ENCODE peak calls at places on chromosomes 4 and X, in eight cellular contexts. H is tibial nerve; D is psoas muscle; K is lower lobe of right lung; B is keratinocyte; Z is A673; V is CD8-positive, alpha-beta T cell; G is fibroblast of lung. E is an unnamed sample. For H3K4me1 and H3K27me3, the result is how much of the 10 kb centered on the place peaks cover.

GRCh38 chr4:10457255-10457801 is at the start of gene ZNF518B:
- DNase-seq in K (peak), G (peak), Z (no peak), V (peak), D (peak), H (peak), B (peak), E (peak)

GRCh38 chr4:81905966-81906365 is 434.3 kb upstream of the RASGEF1B start:
- DNase-seq in H (no peak), D (no peak), V (no peak), G (no peak), K (no peak), Z (no peak), B (no peak), E (no peak)

GRCh38 chrX:148647666-148648065 is 147.2 kb downstream of the AFF2 start:
- DNase-seq in B (no peak), Z (no peak), V (no peak), H (no peak), K (no peak), D (no peak), G (no peak), E (no peak)

GRCh38 chr4:41135761-41136160 is 78.6 kb downstream of the APBB2 start:
- DNase-seq in B (no peak), K (no peak), V (no peak), G (no peak), Z (no peak), H (no peak), D (no peak), E (no peak)

GRCh38 chr4:19309365-19309764 is 942.3 kb upstream of the SLIT2 start:
- DNase-seq in Z (peak), V (no peak), G (peak), D (no peak), B (no peak), K (no peak), H (no peak), E (no peak)

GRCh38 chr4:54585321-54586000 is 72.3 kb upstream of the KIT start:
- DNase-seq in V (no peak), Z (no peak), G (peak), K (no peak), B (no peak), D (no peak), H (no peak), E (no peak)

GRCh38 chrX:140949231-140949630 is 53.2 kb upstream of the SPANXB1 start:
- DNase-seq in K (no peak), Z (no peak), G (peak), B (no peak), H (no peak), D (no peak), V (no peak), E (no peak)

GRCh38 chr4:52813546-52813945 is 48.6 kb upstream of the RASL11B start:
- DNase-seq in K (no peak), D (no peak), B (no peak), H (no peak), V (no peak), Z (no peak), G (no peak), E (no peak)

GRCh38 chrX:101415180-101416130 is 7.4 kb downstream of the HNRNPH2 start:
- DNase-seq in D (no peak), H (peak), G (peak), K (no peak), V (no peak), Z (peak), B (no peak), E (peak)

GRCh38 chr4:142402925-142403324 is 443.2 kb downstream of the INPP4B start:
- DNase-seq in G (peak), Z (peak), K (no peak), V (no peak), D (no peak), H (peak), B (no peak), E (no peak)

GRCh38 chr4:112982677-112983076 is 66.8 kb upstream of the ANK2 start:
- DNase-seq in G (no peak), H (no peak), V (no peak), Z (peak), B (no peak), D (no peak), K (no peak), E (no peak)

GRCh38 chr4:95505149-95505548 is 43.6 kb downstream of the UNC5C start:
- DNase-seq in D (no peak), H (no peak), B (no peak), G (peak), K (no peak), Z (no peak), V (no peak), E (no peak)

GRCh38 chr4:38815879-38816782 is 11.5 kb upstream of the TLR1 start:
- DNase-seq in H (no peak), V (no peak), Z (no peak), D (no peak), G (peak), K (no peak), B (no peak), E (no peak)

GRCh38 chr4:73852771-73853170 is 325 bp upstream of the PF4V1 start:
- DNase-seq in H (no peak), V (no peak), Z (no peak), D (no peak), G (no peak), K (no peak), B (no peak), E (no peak)

GRCh38 chrX:40142417-40142816 is 44.7 kb upstream of the BCOR start:
- DNase-seq in D (no peak), B (no peak), Z (no peak), G (no peak), K (no peak), V (no peak), H (no peak), E (no peak)

GRCh38 chr4:81454498-81454897 is 17.2 kb downstream of the RASGEF1B start:
- DNase-seq in V (no peak), Z (peak), H (no peak), K (no peak), B (peak), G (peak), D (no peak), E (no peak)

GRCh38 chrX:120120223-120120622 is 4.5 kb upstream of the RHOXF1 start:
- DNase-seq in G (peak), V (no peak), B (no peak), Z (no peak), D (no peak), K (peak), H (no peak), E (no peak)

GRCh38 chr4:115396034-115396433 is 282.6 kb upstream of the NDST4 start:
- DNase-seq in V (no peak), Z (no peak), B (no peak), G (no peak), K (no peak), D (no peak), H (no peak), E (no peak)

GRCh38 chrX:77597090-77597489 is 149.9 kb downstream of the FGF16 start:
- DNase-seq in K (no peak), V (no peak), Z (peak), G (peak), H (no peak), D (no peak), B (no peak), E (no peak)

GRCh38 chr4:175330236-175330635 is 412.1 kb downstream of the ADAM29 start:
- DNase-seq in Z (no peak), H (no peak), V (no peak), G (peak), B (no peak), K (no peak), D (no peak), E (no peak)

GRCh38 chr4:40699648-40700047 is 50.1 kb upstream of the NSUN7 start:
- DNase-seq in H (no peak), Z (no peak), V (no peak), B (no peak), K (no peak), D (no peak), G (peak), E (no peak)

GRCh38 chr4:82782626-82783025 is 16.0 kb downstream of the SCD5 start:
- DNase-seq in G (peak), V (no peak), D (no peak), Z (no peak), H (no peak), B (no peak), K (no peak), E (no peak)

GRCh38 chr4:88138561-88138960 is 19.9 kb downstream of the ABCG2 start:
- DNase-seq in K (no peak), D (no peak), V (no peak), G (peak), H (no peak), Z (no peak), B (no peak), E (no peak)

GRCh38 chrX:155745792-155746191 is 133.0 kb upstream of the TMLHE start:
- DNase-seq in G (peak), D (no peak), H (no peak), Z (peak), B (no peak), V (no peak), K (no peak), E (no peak)

GRCh38 chr4:125762537-125762936 is 447.8 kb downstream of the FAT4 start:
- DNase-seq in H (no peak), K (no peak), D (no peak), G (no peak), Z (no peak), B (no peak), V (no peak), E (no peak)
- TF ChIP-seq CTCF in H (no peak), K (no peak), D (no peak), G (no peak), Z (peak), B (no peak), V (no peak), E (no peak)

GRCh38 chr4:159155119-159155518 is 52.2 kb downstream of the RAPGEF2 start:
- DNase-seq in K (no peak), B (no peak), V (no peak), Z (no peak), D (no peak), G (no peak), H (no peak), E (no peak)

GRCh38 chr4:159151701-159152100 is 48.8 kb downstream of the RAPGEF2 start:
- DNase-seq in K (no peak), G (no peak), H (no peak), B (no peak), D (no peak), Z (no peak), V (no peak), E (no peak)

GRCh38 chr4:159153669-159154068 is 50.8 kb downstream of the RAPGEF2 start:
- DNase-seq in G (no peak), V (no peak), Z (no peak), B (no peak), K (no peak), D (no peak), H (no peak), E (no peak)

GRCh38 chr4:159150380-159150779 is 47.5 kb downstream of the RAPGEF2 start:
- DNase-seq in G (no peak), Z (no peak), H (no peak), K (no peak), V (no peak), D (no peak), B (no peak), E (no peak)

GRCh38 chr4:159150838-159151390 is 48.0 kb downstream of the RAPGEF2 start:
- DNase-seq in Z (no peak), K (no peak), G (no peak), B (no peak), D (no peak), H (no peak), V (no peak), E (no peak)
- H3K4me1 ChIP-seq in Z (under half), K (under half), G (under half), B (under half), D (half or more), H (under half), V (under half), E (under half)

GRCh38 chrX:143017272-143017671 is 8.5 kb upstream of the SPANXN4 start:
- DNase-seq in B (no peak), V (no peak), K (no peak), H (no peak), G (no peak), Z (no peak), D (no peak), E (no peak)
- H3K27me3 ChIP-seq in B (under half), V (under half), K (under half), H (under half), G (under half), Z (under half), D (under half), E (under half)

DNA sequence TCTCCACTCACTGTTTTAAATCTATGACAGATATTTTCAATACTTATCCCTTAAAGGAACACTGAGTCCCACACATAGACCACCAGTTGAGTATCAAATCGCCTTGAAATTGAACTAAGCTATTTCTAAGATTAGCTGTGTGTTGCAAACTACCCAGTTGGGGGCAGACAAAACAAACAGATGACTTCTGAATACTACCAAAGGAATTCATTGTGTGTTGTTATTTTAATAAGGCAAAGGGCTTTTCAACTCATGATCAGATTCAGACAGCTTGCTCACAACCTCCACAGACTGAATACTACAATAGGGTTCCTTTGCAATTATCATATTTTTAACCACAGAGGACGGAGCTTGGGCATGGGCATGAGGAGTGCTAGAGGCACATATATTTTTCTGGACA is 283.0 kb upstream of the GPC4 start:
- DNase-seq in V (no peak), D (no peak), B (no peak), Z (peak), H (no peak), G (peak), K (no peak), E (no peak)
- TF ChIP-seq CTCF in V (no peak), D (no peak), B (no peak), Z (peak), H (peak), G (no peak), K (no peak), E (no peak)

GRCh38 chr4:25861951-25862410 is 807 bp downstream of the SEL1L3 start:
- DNase-seq in Z (peak), G (peak), V (no peak), D (no peak), H (no peak), B (no peak), K (peak), E (no peak)

GRCh38 chr4:25863906-25864418 is 1.2 kb upstream of the SEL1L3 start:
- DNase-seq in Z (no peak), V (no peak), B (no peak), K (no peak), H (no peak), G (no peak), D (no peak), E (no peak)

GRCh38 chr4:25863347-25863784 is 578 bp upstream of the SEL1L3 start:
- DNase-seq in D (peak), K (peak), G (no peak), V (no peak), H (no peak), B (no peak), Z (no peak), E (no peak)

GRCh38 chr4:25861422-25861926 is 1.3 kb downstream of the SEL1L3 start:
- DNase-seq in H (no peak), Z (peak), G (no peak), K (no peak), B (no peak), V (no peak), D (no peak), E (no peak)

GRCh38 chr4:25862411-25863346 is at the start of gene SEL1L3:
- DNase-seq in B (no peak), V (peak), H (no peak), Z (peak), D (peak), K (peak), G (no peak), E (no peak)
- H3K4me1 ChIP-seq in B (under half), V (under half), H (under half), Z (under half), D (under half), K (under half), G (under half), E (under half)

DNA sequence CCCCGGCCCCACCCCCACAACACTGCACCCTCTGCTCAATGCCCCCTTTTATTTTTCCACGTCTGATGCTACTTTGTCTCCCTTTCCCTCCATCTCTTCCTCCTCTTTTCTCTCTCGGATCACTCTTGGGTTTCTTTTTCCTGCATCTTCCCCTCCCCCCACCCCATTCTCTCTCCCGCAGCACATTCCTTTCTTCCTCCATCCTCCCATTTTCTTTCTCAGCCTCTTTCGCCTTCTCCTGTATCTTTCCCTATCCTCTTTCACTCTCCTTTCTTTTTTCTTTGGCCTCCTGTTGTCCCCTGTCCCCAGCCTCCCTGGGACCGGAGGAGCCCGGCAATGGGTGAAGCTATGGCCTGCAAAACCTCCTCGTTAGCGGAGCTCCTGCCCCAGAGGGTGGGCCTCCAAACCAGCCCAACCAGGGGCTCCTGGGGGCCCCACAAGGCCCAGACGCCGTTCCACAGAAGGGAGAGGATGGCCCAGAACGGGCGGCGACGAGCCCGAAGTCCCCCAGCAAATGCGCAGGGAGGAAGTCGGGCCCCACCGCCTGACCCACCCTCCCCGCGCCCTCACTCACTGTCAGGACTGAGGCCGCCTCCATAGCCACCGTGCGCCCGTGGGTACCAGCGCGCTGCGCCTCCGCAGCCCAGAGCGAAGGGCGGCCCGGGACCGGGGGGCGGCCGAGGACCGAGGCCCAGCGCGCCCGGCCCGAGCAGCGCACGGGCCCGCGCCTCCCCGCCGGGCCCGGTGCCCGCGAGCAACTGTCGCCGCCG is 807 bp downstream of the HMX1 start:
- DNase-seq in G (no peak), K (no peak), Z (no peak), H (no peak), V (no peak), D (no peak), B (no peak), E (no peak)
- H3K27me3 ChIP-seq in G (half or more), K (half or more), Z (half or more), H (half or more), V (under half), D (half or more), B (half or more), E (half or more)

DNA sequence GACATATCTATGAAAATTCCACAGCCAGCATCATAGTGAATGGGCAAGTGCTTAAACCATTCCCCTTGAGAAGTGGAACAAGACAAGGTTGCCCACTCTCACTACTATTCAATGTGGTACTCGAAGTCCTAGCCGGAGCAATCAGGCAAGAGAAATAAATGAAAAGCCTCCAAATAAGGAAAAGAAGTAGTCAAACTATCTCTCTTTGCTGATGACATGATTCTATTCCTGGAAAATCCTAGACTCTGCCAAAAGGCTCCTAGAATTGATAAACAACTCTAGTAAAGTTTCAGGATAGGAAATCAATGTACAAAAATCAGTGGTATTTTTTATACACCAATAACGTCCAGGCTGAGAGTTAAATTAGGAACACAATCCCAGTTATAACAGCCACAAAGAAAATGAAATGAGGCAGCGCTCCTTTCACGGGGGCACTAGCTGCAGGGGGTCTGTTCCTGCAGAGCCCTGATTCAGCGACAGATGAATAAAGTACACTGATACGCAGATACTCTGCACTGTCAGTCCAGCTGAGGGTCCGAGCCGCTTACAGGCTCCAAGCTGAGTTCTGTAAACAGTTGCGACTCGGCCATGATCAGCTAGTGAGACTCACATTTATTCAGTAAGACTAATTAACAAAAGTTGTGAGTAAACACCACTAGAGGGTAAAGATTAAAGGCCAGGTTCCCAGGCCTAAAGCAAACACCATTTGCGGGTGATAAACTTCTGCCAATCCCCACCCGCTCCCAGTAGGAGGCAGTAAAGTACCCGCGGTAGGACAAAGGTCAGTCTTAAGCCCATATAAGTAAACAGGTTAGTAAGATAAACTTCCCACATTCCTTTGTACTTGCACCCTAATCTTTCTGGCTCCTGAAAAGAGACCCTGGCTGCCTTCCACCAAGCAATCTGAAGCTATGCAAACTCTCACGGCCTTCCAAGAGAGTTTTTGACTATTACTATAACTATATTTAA is 290.6 kb upstream of the GRID2 start:
- DNase-seq in Z (no peak), K (no peak), H (no peak), V (no peak), G (no peak), B (no peak), D (no peak), E (no peak)
- TF ChIP-seq CTCF in Z (no peak), K (peak), H (no peak), V (no peak), G (no peak), B (no peak), D (no peak), E (no peak)

GRCh38 chr4:108114503-108114902 is 54.2 kb downstream of the LEF1 start:
- DNase-seq in B (no peak), V (no peak), G (no peak), D (no peak), Z (no peak), K (no peak), H (no peak), E (no peak)
- H3K4me1 ChIP-seq in B (under half), V (half or more), G (under half), D (under half), Z (under half), K (under half), H (under half), E (under half)

GRCh38 chrX:16033336-16033735 is 90.0 kb upstream of the GRPR start:
- DNase-seq in D (no peak), G (peak), K (no peak), B (no peak), Z (no peak), V (no peak), H (no peak), E (no peak)
- H3K27me3 ChIP-seq in D (under half), G (under half), K (under half), B (under half), Z (under half), V (under half), H (under half), E (under half)

E was measured in uterus.